ENCODE peak calls at places on chromosomes 12 and 14, in six cellular contexts. One of them, this sample, is unnamed.

GRCh38 chr12:110253176-110253575 is 27.9 kb upstream of the ATP2A2 start:
- DNase-seq in Panc1: no peak
- DNase-seq in RWPE2: no peak
- DNase-seq in HepG2: no peak
- DNase-seq in lung: no peak
- DNase-seq in lower lobe of right lung: peak
- DNase-seq in this sample: no peak

GRCh38 chr14:76687611-76688372 is 73.5 kb upstream of the VASH1 start:
- DNase-seq in Panc1: no peak
- DNase-seq in RWPE2: no peak
- DNase-seq in HepG2: peak
- DNase-seq in lung: no peak
- DNase-seq in lower lobe of right lung: no peak
- DNase-seq in this sample: no peak

GRCh38 chr12:58346032-58346632 is 404.8 kb downstream of the ATP23 start:
- DNase-seq in Panc1: no peak
- DNase-seq in RWPE2: no peak
- DNase-seq in HepG2: peak
- DNase-seq in lung: no peak
- DNase-seq in lower lobe of right lung: no peak
- DNase-seq in this sample: no peak

GRCh38 chr14:61813101-61813596 is 50.9 kb downstream of the SNAPC1 start:
- DNase-seq in Panc1: no peak
- DNase-seq in RWPE2: no peak
- DNase-seq in HepG2: no peak
- DNase-seq in lung: no peak
- DNase-seq in lower lobe of right lung: no peak
- DNase-seq in this sample: no peak

GRCh38 chr12:5803532-5803931 is 141.5 kb downstream of the ANO2 start:
- DNase-seq in Panc1: no peak
- DNase-seq in RWPE2: no peak
- DNase-seq in HepG2: no peak
- DNase-seq in lung: no peak
- DNase-seq in lower lobe of right lung: no peak
- DNase-seq in this sample: no peak

GRCh38 chr14:73140924-73141323 is 4.6 kb downstream of the PSEN1 start:
- DNase-seq in Panc1: no peak
- DNase-seq in RWPE2: no peak
- DNase-seq in HepG2: no peak
- DNase-seq in lung: no peak
- DNase-seq in lower lobe of right lung: no peak
- DNase-seq in this sample: no peak

GRCh38 chr12:57887631-57888406 is 41.3 kb upstream of the CTDSP2 start:
- DNase-seq in Panc1: no peak
- DNase-seq in RWPE2: no peak
- DNase-seq in HepG2: no peak
- DNase-seq in lung: peak
- DNase-seq in lower lobe of right lung: no peak
- DNase-seq in this sample: no peak

GRCh38 chr12:66144796-66145754 is 14.5 kb upstream of the LLPH start:
- DNase-seq in Panc1: peak
- DNase-seq in RWPE2: no peak
- DNase-seq in HepG2: peak
- DNase-seq in lung: peak
- DNase-seq in lower lobe of right lung: no peak
- DNase-seq in this sample: no peak

GRCh38 chr12:123223241-123223668 is 9.7 kb downstream of the MPHOSPH9 start:
- DNase-seq in Panc1: no peak
- DNase-seq in RWPE2: no peak
- DNase-seq in HepG2: no peak
- DNase-seq in lung: no peak
- DNase-seq in lower lobe of right lung: no peak
- DNase-seq in this sample: peak

GRCh38 chr12:123106640-123107359 is 44.1 kb downstream of the PITPNM2 start:
- DNase-seq in Panc1: no peak
- DNase-seq in RWPE2: no peak
- DNase-seq in HepG2: no peak
- DNase-seq in lung: peak
- DNase-seq in lower lobe of right lung: peak
- DNase-seq in this sample: peak

GRCh38 chr12:58564721-58565120 is 355.6 kb downstream of the LRIG3 start:
- DNase-seq in Panc1: no peak
- DNase-seq in RWPE2: no peak
- DNase-seq in HepG2: no peak
- DNase-seq in lung: no peak
- DNase-seq in lower lobe of right lung: no peak
- DNase-seq in this sample: no peak

GRCh38 chr14:89085154-89086059 is 261.0 kb downstream of the TTC8 start:
- DNase-seq in Panc1: no peak
- DNase-seq in RWPE2: no peak
- DNase-seq in HepG2: no peak
- DNase-seq in lung: no peak
- DNase-seq in lower lobe of right lung: no peak
- DNase-seq in this sample: no peak

GRCh38 chr14:49427117-49427516 is 159.1 kb downstream of the RPS29 start:
- DNase-seq in Panc1: no peak
- DNase-seq in RWPE2: no peak
- DNase-seq in HepG2: no peak
- DNase-seq in lung: no peak
- DNase-seq in lower lobe of right lung: no peak
- DNase-seq in this sample: no peak

GRCh38 chr12:96500686-96501085 is 11.3 kb downstream of the CFAP54 start:
- DNase-seq in Panc1: no peak
- DNase-seq in RWPE2: no peak
- DNase-seq in HepG2: no peak
- DNase-seq in lung: no peak
- DNase-seq in lower lobe of right lung: no peak
- DNase-seq in this sample: no peak

GRCh38 chr12:65656904-65657351 is 167.4 kb upstream of the HMGA2 start:
- DNase-seq in Panc1: peak
- DNase-seq in RWPE2: no peak
- DNase-seq in HepG2: no peak
- DNase-seq in lung: no peak
- DNase-seq in lower lobe of right lung: no peak
- DNase-seq in this sample: no peak

GRCh38 chr12:7937867-7938506 is 2.0 kb upstream of the SLC2A3 start:
- DNase-seq in Panc1: no peak
- DNase-seq in RWPE2: no peak
- DNase-seq in HepG2: no peak
- DNase-seq in lung: no peak
- DNase-seq in lower lobe of right lung: no peak
- DNase-seq in this sample: no peak

GRCh38 chr12:80472912-80473500 is 29.0 kb downstream of the PTPRQ start:
- DNase-seq in Panc1: peak
- DNase-seq in RWPE2: no peak
- DNase-seq in HepG2: peak
- DNase-seq in lung: no peak
- DNase-seq in lower lobe of right lung: peak
- DNase-seq in this sample: no peak

GRCh38 chr12:65162609-65163008 is 6.8 kb upstream of the LEMD3 start:
- DNase-seq in Panc1: no peak
- DNase-seq in RWPE2: no peak
- DNase-seq in HepG2: no peak
- DNase-seq in lung: no peak
- DNase-seq in lower lobe of right lung: no peak
- DNase-seq in this sample: no peak

GRCh38 chr14:35301334-35302210 is 9.4 kb downstream of the PSMA6 start:
- DNase-seq in Panc1: no peak
- DNase-seq in RWPE2: no peak
- DNase-seq in HepG2: no peak
- DNase-seq in lung: no peak
- DNase-seq in lower lobe of right lung: no peak
- DNase-seq in this sample: no peak
- H3K27ac ChIP-seq in Panc1: no peak
- H3K27ac ChIP-seq in RWPE2: no peak
- H3K27ac ChIP-seq in HepG2: no peak
- H3K27ac ChIP-seq in lung: peak
- H3K27ac ChIP-seq in lower lobe of right lung: no peak
- H3K27ac ChIP-seq in this sample: no peak

GRCh38 chr14:101331141-101331525 is 230.2 kb upstream of the DIO3 start:
- DNase-seq in Panc1: no peak
- DNase-seq in RWPE2: no peak
- DNase-seq in HepG2: no peak
- DNase-seq in lung: no peak
- DNase-seq in lower lobe of right lung: no peak
- DNase-seq in this sample: no peak

GRCh38 chr14:101335061-101335661 is 226.1 kb upstream of the DIO3 start:
- DNase-seq in Panc1: no peak
- DNase-seq in RWPE2: no peak
- DNase-seq in HepG2: peak
- DNase-seq in lung: no peak
- DNase-seq in lower lobe of right lung: no peak
- DNase-seq in this sample: no peak

GRCh38 chr14:101334656-101335055 is 226.6 kb upstream of the DIO3 start:
- DNase-seq in Panc1: no peak
- DNase-seq in RWPE2: no peak
- DNase-seq in HepG2: peak
- DNase-seq in lung: no peak
- DNase-seq in lower lobe of right lung: no peak
- DNase-seq in this sample: no peak

GRCh38 chr14:101332281-101332680 is 229.0 kb upstream of the DIO3 start:
- DNase-seq in Panc1: no peak
- DNase-seq in RWPE2: no peak
- DNase-seq in HepG2: no peak
- DNase-seq in lung: no peak
- DNase-seq in lower lobe of right lung: no peak
- DNase-seq in this sample: no peak

GRCh38 chr14:101333335-101334280 is 227.7 kb upstream of the DIO3 start:
- DNase-seq in Panc1: no peak
- DNase-seq in RWPE2: no peak
- DNase-seq in HepG2: no peak
- DNase-seq in lung: no peak
- DNase-seq in lower lobe of right lung: no peak
- DNase-seq in this sample: no peak
- H3K27ac ChIP-seq in Panc1: no peak
- H3K27ac ChIP-seq in RWPE2: no peak
- H3K27ac ChIP-seq in HepG2: peak
- H3K27ac ChIP-seq in lung: no peak
- H3K27ac ChIP-seq in lower lobe of right lung: no peak
- H3K27ac ChIP-seq in this sample: no peak

GRCh38 chr12:19520646-19521045 is 81.4 kb downstream of the AEBP2 start:
- DNase-seq in Panc1: no peak
- DNase-seq in RWPE2: no peak
- DNase-seq in HepG2: peak
- DNase-seq in lung: no peak
- DNase-seq in lower lobe of right lung: no peak
- DNase-seq in this sample: no peak
- H3K27ac ChIP-seq in Panc1: no peak
- H3K27ac ChIP-seq in RWPE2: no peak
- H3K27ac ChIP-seq in HepG2: no peak
- H3K27ac ChIP-seq in lung: no peak
- H3K27ac ChIP-seq in lower lobe of right lung: no peak
- H3K27ac ChIP-seq in this sample: no peak

GRCh38 chr14:22845821-22846625 is 9.6 kb downstream of the MMP14 start:
- DNase-seq in Panc1: no peak
- DNase-seq in RWPE2: no peak
- DNase-seq in HepG2: no peak
- DNase-seq in lung: no peak
- DNase-seq in lower lobe of right lung: peak
- DNase-seq in this sample: no peak
- H3K27ac ChIP-seq in Panc1: no peak
- H3K27ac ChIP-seq in RWPE2: peak
- H3K27ac ChIP-seq in HepG2: no peak
- H3K27ac ChIP-seq in lung: no peak
- H3K27ac ChIP-seq in lower lobe of right lung: peak
- H3K27ac ChIP-seq in this sample: no peak

GRCh38 chr12:76962099-76962498 is 83.3 kb upstream of the CSRP2 start:
- DNase-seq in Panc1: no peak
- DNase-seq in RWPE2: no peak
- DNase-seq in HepG2: no peak
- DNase-seq in lung: no peak
- DNase-seq in lower lobe of right lung: no peak
- DNase-seq in this sample: no peak

GRCh38 chr12:76964784-76965571 is 86.2 kb upstream of the CSRP2 start:
- DNase-seq in Panc1: no peak
- DNase-seq in RWPE2: no peak
- DNase-seq in HepG2: no peak
- DNase-seq in lung: no peak
- DNase-seq in lower lobe of right lung: no peak
- DNase-seq in this sample: no peak

DNA sequence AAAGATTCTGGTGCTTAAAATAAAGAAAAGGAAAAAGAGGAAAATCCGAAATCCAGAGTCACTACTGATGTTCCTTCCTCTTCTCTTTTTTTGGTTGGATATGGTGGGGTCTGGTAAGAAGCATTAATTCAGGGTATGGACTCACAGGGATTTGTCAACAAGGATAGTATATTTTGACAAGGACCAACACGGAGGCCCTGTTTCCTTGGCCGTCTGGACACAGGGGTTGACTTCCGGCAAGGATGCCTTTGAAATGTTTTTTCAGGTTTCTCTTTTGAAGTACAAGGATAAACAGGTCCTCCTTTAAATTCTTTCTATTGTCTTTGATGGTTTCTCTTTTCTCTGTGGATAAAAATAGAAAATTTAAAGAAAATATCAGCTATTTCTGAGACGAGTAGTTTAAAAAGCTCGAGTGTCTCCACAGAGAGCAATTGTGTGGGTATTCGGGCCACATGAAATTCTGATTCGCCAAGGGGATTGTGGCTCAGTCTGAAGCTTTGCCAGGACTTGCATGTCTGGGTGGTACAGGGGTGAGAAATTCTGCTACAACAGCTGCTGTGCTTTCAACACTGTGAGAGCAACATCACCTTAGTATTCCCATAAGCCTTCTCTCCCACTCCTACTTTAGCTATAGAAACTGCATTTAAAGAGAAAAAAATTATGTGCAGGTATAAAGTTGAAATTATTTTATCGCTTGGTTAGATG is 88.5 kb upstream of the CSRP2 start:
- DNase-seq in Panc1: no peak
- DNase-seq in RWPE2: no peak
- DNase-seq in HepG2: no peak
- DNase-seq in lung: no peak
- DNase-seq in lower lobe of right lung: no peak
- DNase-seq in this sample: no peak
- H3K27ac ChIP-seq in Panc1: no peak
- H3K27ac ChIP-seq in RWPE2: no peak
- H3K27ac ChIP-seq in HepG2: no peak
- H3K27ac ChIP-seq in lung: no peak
- H3K27ac ChIP-seq in lower lobe of right lung: no peak
- H3K27ac ChIP-seq in this sample: no peak

GRCh38 chr12:59699408-59700144 is 103.7 kb downstream of the SLC16A7 start:
- DNase-seq in Panc1: no peak
- DNase-seq in RWPE2: no peak
- DNase-seq in HepG2: no peak
- DNase-seq in lung: no peak
- DNase-seq in lower lobe of right lung: no peak
- DNase-seq in this sample: no peak
- H3K27ac ChIP-seq in Panc1: no peak
- H3K27ac ChIP-seq in RWPE2: peak
- H3K27ac ChIP-seq in HepG2: no peak
- H3K27ac ChIP-seq in lung: peak
- H3K27ac ChIP-seq in lower lobe of right lung: no peak
- H3K27ac ChIP-seq in this sample: no peak